ENCODE peak calls at places on chromosomes 11 and 22, in seven cellular contexts. H is KBM-7, O is RCC 7860, Y is adrenal gland, F is NAMALWA, T is psoas muscle, R is mammary epithelial cell. L is an unnamed sample.

GRCh38 chr11:61732705-61733104 is 19.7 kb upstream of the MYRF start:
- DNase-seq in Y (peak; percentile 68), O (no peak), T (peak; percentile 84), R (peak; percentile 14), H (no peak), F (no peak), L (no peak)

GRCh38 chr11:11155962-11156815 is 196.9 kb downstream of the CSNK2A3 start:
- DNase-seq in R (no peak), O (no peak), T (no peak), F (peak; percentile 56), H (peak; percentile 77), Y (no peak), L (no peak)

GRCh38 chr11:64754919-64755662 is 4.7 kb downstream of the PYGM start:
- DNase-seq in T (peak; percentile 81), R (no peak), Y (no peak), F (no peak), O (no peak), H (no peak), L (no peak)

GRCh38 chr11:78224506-78224905 is 35.8 kb downstream of the USP35 start:
- DNase-seq in Y (no peak), T (no peak), F (no peak), O (no peak), H (no peak), R (no peak), L (no peak)

GRCh38 chr11:6418958-6419611 is at the start of gene APBB1:
- DNase-seq in Y (peak; percentile 78), O (no peak), T (peak; percentile 84), H (peak; percentile 60), F (peak; percentile 31), R (peak; percentile 33), L (peak; percentile 20)

GRCh38 chr11:122226810-122227379 is 110.9 kb upstream of the BLID start:
- DNase-seq in F (no peak), R (no peak), T (no peak), O (no peak), Y (no peak), H (no peak), L (no peak)

GRCh38 chr22:38831166-38831945 is 12.5 kb downstream of the NPTXR start:
- DNase-seq in R (peak; percentile 75), T (peak; percentile 30), H (peak; percentile 74), Y (no peak), F (no peak), O (peak; percentile 63), L (peak; percentile 59)

GRCh38 chr11:45145421-45146071 is 893 bp upstream of the PRDM11 start:
- DNase-seq in F (no peak), R (no peak), H (no peak), O (no peak), T (no peak), Y (peak; percentile 89), L (no peak)

GRCh38 chr11:84825140-84825539 is 802.0 kb downstream of the DLG2 start:
- DNase-seq in T (no peak), Y (no peak), F (no peak), H (no peak), O (no peak), R (no peak), L (no peak)

GRCh38 chr11:121634889-121635288 is 182.1 kb upstream of the SORL1-AS1 start:
- DNase-seq in T (no peak), H (no peak), R (peak; percentile 75), O (no peak), F (no peak), Y (no peak), L (no peak)